ENCODE peak calls at places on chromosome 1, in nine cellular contexts. A is H54; X is NCI-H1092 treated with DMSO at 0.1 percent for 48 hours; H is CD8-positive, alpha-beta T cell; T is heart right ventricle; Y is NCI-H1694 treated with DMSO at 0.1 percent for 48 hours; W is activated CD4-positive, alpha-beta T cell treated with anti-CD3 and anti-CD28 coated beads, Interleukin-2, amount 10 ng/mL, durations not matched to agents 7 days and 5 days; P is A673; D is Karpas-422. S is an unnamed sample.

GRCh38 chr1:183310753-183311465 is 107.3 kb downstream of the NMNAT2 start:
- DNase-seq in Y (no peak), A (no peak), W (no peak), P (no peak), X (no peak), T (no peak), D (no peak), H (no peak), S (no peak)

GRCh38 chr1:41412748-41413147 is 51.5 kb downstream of the FOXO6 start:
- DNase-seq in Y (no peak), X (no peak), W (no peak), D (no peak), A (no peak), P (no peak), H (no peak), T (no peak), S (no peak)

GRCh38 chr1:17139637-17140036 is 20.4 kb upstream of the PADI2 start:
- DNase-seq in X (no peak), T (no peak), H (no peak), D (no peak), P (no peak), Y (no peak), A (no peak), W (no peak), S (no peak)

GRCh38 chr1:212614398-212615091 is 6.0 kb downstream of the ATF3 start:
- DNase-seq in X (no peak), P (no peak), T (no peak), A (no peak), D (no peak), W (no peak), H (no peak), Y (no peak), S (no peak)

GRCh38 chr1:199182151-199182843 is 543.5 kb downstream of the PTPRC start:
- DNase-seq in D (no peak), W (no peak), P (no peak), T (no peak), A (no peak), X (no peak), Y (no peak), H (no peak), S (no peak)

GRCh38 chr1:51990478-51990965 is at the start of gene RAB3B:
- DNase-seq in D (no peak), Y (no peak), P (peak; percentile 71), A (peak; percentile 87), W (peak; percentile 63), H (peak; percentile 78), T (peak; percentile 6), X (peak; percentile 42), S (peak; percentile 65)

GRCh38 chr1:37846634-37847339 is 12.6 kb downstream of the MTF1 start:
- DNase-seq in Y (no peak), W (no peak), P (no peak), T (no peak), X (no peak), H (no peak), A (no peak), D (no peak), S (no peak)

GRCh38 chr1:230310381-230311163 is 115.6 kb downstream of the PGBD5 start:
- DNase-seq in D (peak; percentile 78), P (peak; percentile 81), W (peak; percentile 64), Y (peak; percentile 41), T (peak; percentile 72), X (peak; percentile 78), H (peak; percentile 63), A (peak; percentile 74), S (peak; percentile 85)

GRCh38 chr1:44855742-44856141 is 12.7 kb upstream of the PTCH2 start:
- DNase-seq in H (no peak), X (no peak), D (no peak), A (no peak), W (no peak), T (no peak), P (no peak), Y (no peak), S (no peak)

GRCh38 chr1:7471836-7472235 is 299.3 kb upstream of the VAMP3 start:
- DNase-seq in W (no peak), X (peak; percentile 70), P (peak; percentile 89), Y (no peak), T (no peak), A (peak; percentile 17), H (no peak), D (no peak), S (no peak)

GRCh38 chr1:183272390-183272801 is 86.3 kb downstream of the LAMC2 start:
- DNase-seq in Y (no peak), W (no peak), D (no peak), H (no peak), A (peak; percentile 73), P (no peak), X (no peak), T (no peak), S (peak; percentile 99)

GRCh38 chr1:6459850-6460265 is 6.1 kb downstream of the TNFRSF25 start:
- DNase-seq in A (no peak), P (no peak), X (no peak), W (peak; percentile 63), D (no peak), H (peak; percentile 73), T (no peak), Y (no peak), S (no peak)

GRCh38 chr1:41850029-41850428 is 68.7 kb downstream of the HIVEP3 start:
- DNase-seq in W (peak; percentile 8), T (no peak), X (no peak), Y (no peak), A (no peak), D (no peak), H (no peak), P (no peak), S (no peak)

GRCh38 chr1:221788466-221788865 is 46.6 kb upstream of the DUSP10 start:
- DNase-seq in A (no peak), Y (no peak), P (no peak), D (no peak), X (no peak), H (no peak), T (no peak), W (no peak), S (no peak)

GRCh38 chr1:23010734-23011449 is 4.8 kb downstream of the TEX46 start:
- DNase-seq in Y (no peak), W (no peak), X (no peak), T (no peak), D (peak; percentile 60), P (no peak), H (no peak), A (peak; percentile 54), S (no peak)

GRCh38 chr1:119276558-119276957 is 92.0 kb upstream of the HAO2 start:
- DNase-seq in X (peak; percentile 15), T (no peak), A (no peak), P (no peak), H (no peak), Y (no peak), W (no peak), D (no peak), S (no peak)